ENCODE peak calls at places on chromosomes 16 and 17, in nine cellular contexts. One of them, this sample, is unnamed.

GRCh38 chr17:82353484-82353883 is 5.6 kb upstream of the TEX19 start:
- DNase-seq in neuronal stem cell: no peak
- DNase-seq in activated T-helper 9 cell treated with anti-CD3 and anti-CD28 coated beads, Interleukin-2, amount 50 U/mL, for 16 hours: no peak
- DNase-seq in activated T-helper 1 cell treated with anti-CD3 and anti-CD28 coated beads, Interleukin-2, amount 50 U/mL, for 16 hours: no peak
- DNase-seq in NCI-H774: peak; percentile 43
- DNase-seq in NCI-H2171 treated with DMSO at 0.1 percent for 48 hours: no peak
- DNase-seq in D341Med: no peak
- DNase-seq in cardiac fibroblast: no peak
- DNase-seq in type B pancreatic cell: no peak
- DNase-seq in this sample: no peak

GRCh38 chr17:59845595-59846390 is 47.0 kb downstream of the TUBD1 start:
- DNase-seq in neuronal stem cell: no peak
- DNase-seq in activated T-helper 9 cell treated with anti-CD3 and anti-CD28 coated beads, Interleukin-2, amount 50 U/mL, for 16 hours: peak; percentile 19
- DNase-seq in activated T-helper 1 cell treated with anti-CD3 and anti-CD28 coated beads, Interleukin-2, amount 50 U/mL, for 16 hours: no peak
- DNase-seq in NCI-H774: peak; percentile 98
- DNase-seq in NCI-H2171 treated with DMSO at 0.1 percent for 48 hours: peak; percentile 67
- DNase-seq in D341Med: peak; percentile 54
- DNase-seq in cardiac fibroblast: peak; percentile 78
- DNase-seq in type B pancreatic cell: no peak
- DNase-seq in this sample: peak; percentile 46

GRCh38 chr17:59737324-59737723 is 29.9 kb downstream of the VMP1 start:
- DNase-seq in neuronal stem cell: no peak
- DNase-seq in activated T-helper 9 cell treated with anti-CD3 and anti-CD28 coated beads, Interleukin-2, amount 50 U/mL, for 16 hours: no peak
- DNase-seq in activated T-helper 1 cell treated with anti-CD3 and anti-CD28 coated beads, Interleukin-2, amount 50 U/mL, for 16 hours: no peak
- DNase-seq in NCI-H774: no peak
- DNase-seq in NCI-H2171 treated with DMSO at 0.1 percent for 48 hours: no peak
- DNase-seq in D341Med: no peak
- DNase-seq in cardiac fibroblast: no peak
- DNase-seq in type B pancreatic cell: no peak
- DNase-seq in this sample: no peak

GRCh38 chr16:20221208-20221607 is 106.1 kb downstream of the GP2 start:
- DNase-seq in neuronal stem cell: no peak
- DNase-seq in activated T-helper 9 cell treated with anti-CD3 and anti-CD28 coated beads, Interleukin-2, amount 50 U/mL, for 16 hours: no peak
- DNase-seq in activated T-helper 1 cell treated with anti-CD3 and anti-CD28 coated beads, Interleukin-2, amount 50 U/mL, for 16 hours: no peak
- DNase-seq in NCI-H774: no peak
- DNase-seq in NCI-H2171 treated with DMSO at 0.1 percent for 48 hours: no peak
- DNase-seq in D341Med: no peak
- DNase-seq in cardiac fibroblast: no peak
- DNase-seq in type B pancreatic cell: no peak
- DNase-seq in this sample: no peak

GRCh38 chr17:14323522-14323981 is 22.7 kb downstream of the HS3ST3B1 start:
- DNase-seq in neuronal stem cell: no peak
- DNase-seq in activated T-helper 9 cell treated with anti-CD3 and anti-CD28 coated beads, Interleukin-2, amount 50 U/mL, for 16 hours: no peak
- DNase-seq in activated T-helper 1 cell treated with anti-CD3 and anti-CD28 coated beads, Interleukin-2, amount 50 U/mL, for 16 hours: no peak
- DNase-seq in NCI-H774: peak; percentile 43
- DNase-seq in NCI-H2171 treated with DMSO at 0.1 percent for 48 hours: no peak
- DNase-seq in D341Med: no peak
- DNase-seq in cardiac fibroblast: no peak
- DNase-seq in type B pancreatic cell: no peak
- DNase-seq in this sample: no peak

GRCh38 chr16:6132121-6132520 is 1034.5 kb upstream of the EEF2KMT start:
- DNase-seq in neuronal stem cell: no peak
- DNase-seq in activated T-helper 9 cell treated with anti-CD3 and anti-CD28 coated beads, Interleukin-2, amount 50 U/mL, for 16 hours: no peak
- DNase-seq in activated T-helper 1 cell treated with anti-CD3 and anti-CD28 coated beads, Interleukin-2, amount 50 U/mL, for 16 hours: no peak
- DNase-seq in NCI-H774: no peak
- DNase-seq in NCI-H2171 treated with DMSO at 0.1 percent for 48 hours: no peak
- DNase-seq in D341Med: peak; percentile 36
- DNase-seq in cardiac fibroblast: no peak
- DNase-seq in type B pancreatic cell: no peak
- DNase-seq in this sample: no peak

GRCh38 chr16:64880994-64881393 is 240.9 kb downstream of the CDH11 start:
- DNase-seq in neuronal stem cell: no peak
- DNase-seq in activated T-helper 9 cell treated with anti-CD3 and anti-CD28 coated beads, Interleukin-2, amount 50 U/mL, for 16 hours: no peak
- DNase-seq in activated T-helper 1 cell treated with anti-CD3 and anti-CD28 coated beads, Interleukin-2, amount 50 U/mL, for 16 hours: no peak
- DNase-seq in NCI-H774: no peak
- DNase-seq in NCI-H2171 treated with DMSO at 0.1 percent for 48 hours: no peak
- DNase-seq in D341Med: no peak
- DNase-seq in cardiac fibroblast: no peak
- DNase-seq in type B pancreatic cell: no peak
- DNase-seq in this sample: no peak

GRCh38 chr16:87318158-87318644 is 1.0 kb upstream of the C16orf95 start:
- DNase-seq in neuronal stem cell: no peak
- DNase-seq in activated T-helper 9 cell treated with anti-CD3 and anti-CD28 coated beads, Interleukin-2, amount 50 U/mL, for 16 hours: no peak
- DNase-seq in activated T-helper 1 cell treated with anti-CD3 and anti-CD28 coated beads, Interleukin-2, amount 50 U/mL, for 16 hours: no peak
- DNase-seq in NCI-H774: no peak
- DNase-seq in NCI-H2171 treated with DMSO at 0.1 percent for 48 hours: no peak
- DNase-seq in D341Med: no peak
- DNase-seq in cardiac fibroblast: peak; percentile 12
- DNase-seq in type B pancreatic cell: no peak
- DNase-seq in this sample: no peak

GRCh38 chr16:12507366-12507765 is 296.3 kb downstream of the CPPED1 start:
- DNase-seq in neuronal stem cell: no peak
- DNase-seq in activated T-helper 9 cell treated with anti-CD3 and anti-CD28 coated beads, Interleukin-2, amount 50 U/mL, for 16 hours: no peak
- DNase-seq in activated T-helper 1 cell treated with anti-CD3 and anti-CD28 coated beads, Interleukin-2, amount 50 U/mL, for 16 hours: no peak
- DNase-seq in NCI-H774: no peak
- DNase-seq in NCI-H2171 treated with DMSO at 0.1 percent for 48 hours: no peak
- DNase-seq in D341Med: no peak
- DNase-seq in cardiac fibroblast: no peak
- DNase-seq in type B pancreatic cell: no peak
- DNase-seq in this sample: no peak

GRCh38 chr16:56793504-56793903 is 63.6 kb downstream of the NUP93 start:
- DNase-seq in neuronal stem cell: no peak
- DNase-seq in activated T-helper 9 cell treated with anti-CD3 and anti-CD28 coated beads, Interleukin-2, amount 50 U/mL, for 16 hours: no peak
- DNase-seq in activated T-helper 1 cell treated with anti-CD3 and anti-CD28 coated beads, Interleukin-2, amount 50 U/mL, for 16 hours: no peak
- DNase-seq in NCI-H774: no peak
- DNase-seq in NCI-H2171 treated with DMSO at 0.1 percent for 48 hours: peak; percentile 10
- DNase-seq in D341Med: no peak
- DNase-seq in cardiac fibroblast: peak; percentile 69
- DNase-seq in type B pancreatic cell: no peak
- DNase-seq in this sample: no peak

GRCh38 chr17:45648642-45649041 is 135.5 kb upstream of the CRHR1 start:
- DNase-seq in neuronal stem cell: no peak
- DNase-seq in activated T-helper 9 cell treated with anti-CD3 and anti-CD28 coated beads, Interleukin-2, amount 50 U/mL, for 16 hours: no peak
- DNase-seq in activated T-helper 1 cell treated with anti-CD3 and anti-CD28 coated beads, Interleukin-2, amount 50 U/mL, for 16 hours: no peak
- DNase-seq in NCI-H774: no peak
- DNase-seq in NCI-H2171 treated with DMSO at 0.1 percent for 48 hours: no peak
- DNase-seq in D341Med: no peak
- DNase-seq in cardiac fibroblast: no peak
- DNase-seq in type B pancreatic cell: no peak
- DNase-seq in this sample: no peak

GRCh38 chr17:77286391-77286640 is 145.5 kb downstream of the SEC14L1 start:
- DNase-seq in neuronal stem cell: no peak
- DNase-seq in activated T-helper 9 cell treated with anti-CD3 and anti-CD28 coated beads, Interleukin-2, amount 50 U/mL, for 16 hours: no peak
- DNase-seq in activated T-helper 1 cell treated with anti-CD3 and anti-CD28 coated beads, Interleukin-2, amount 50 U/mL, for 16 hours: no peak
- DNase-seq in NCI-H774: no peak
- DNase-seq in NCI-H2171 treated with DMSO at 0.1 percent for 48 hours: no peak
- DNase-seq in D341Med: no peak
- DNase-seq in cardiac fibroblast: no peak
- DNase-seq in type B pancreatic cell: no peak
- DNase-seq in this sample: no peak

GRCh38 chr17:16944334-16945140 is 27.4 kb downstream of the TNFRSF13B start:
- DNase-seq in neuronal stem cell: no peak
- DNase-seq in activated T-helper 9 cell treated with anti-CD3 and anti-CD28 coated beads, Interleukin-2, amount 50 U/mL, for 16 hours: no peak
- DNase-seq in activated T-helper 1 cell treated with anti-CD3 and anti-CD28 coated beads, Interleukin-2, amount 50 U/mL, for 16 hours: no peak
- DNase-seq in NCI-H774: no peak
- DNase-seq in NCI-H2171 treated with DMSO at 0.1 percent for 48 hours: no peak
- DNase-seq in D341Med: no peak
- DNase-seq in cardiac fibroblast: no peak
- DNase-seq in type B pancreatic cell: no peak
- DNase-seq in this sample: no peak

GRCh38 chr17:10062757-10063385 is 135.5 kb downstream of the GAS7 start:
- DNase-seq in neuronal stem cell: no peak
- DNase-seq in activated T-helper 9 cell treated with anti-CD3 and anti-CD28 coated beads, Interleukin-2, amount 50 U/mL, for 16 hours: no peak
- DNase-seq in activated T-helper 1 cell treated with anti-CD3 and anti-CD28 coated beads, Interleukin-2, amount 50 U/mL, for 16 hours: no peak
- DNase-seq in NCI-H774: no peak
- DNase-seq in NCI-H2171 treated with DMSO at 0.1 percent for 48 hours: no peak
- DNase-seq in D341Med: no peak
- DNase-seq in cardiac fibroblast: no peak
- DNase-seq in type B pancreatic cell: no peak
- DNase-seq in this sample: no peak

GRCh38 chr16:62029947-62030346 is 6.3 kb downstream of the CDH8 start:
- DNase-seq in neuronal stem cell: no peak
- DNase-seq in activated T-helper 9 cell treated with anti-CD3 and anti-CD28 coated beads, Interleukin-2, amount 50 U/mL, for 16 hours: no peak
- DNase-seq in activated T-helper 1 cell treated with anti-CD3 and anti-CD28 coated beads, Interleukin-2, amount 50 U/mL, for 16 hours: no peak
- DNase-seq in NCI-H774: no peak
- DNase-seq in NCI-H2171 treated with DMSO at 0.1 percent for 48 hours: no peak
- DNase-seq in D341Med: no peak
- DNase-seq in cardiac fibroblast: no peak
- DNase-seq in type B pancreatic cell: no peak
- DNase-seq in this sample: no peak

GRCh38 chr16:31466381-31466841 is 5.5 kb upstream of the TGFB1I1 start:
- DNase-seq in neuronal stem cell: no peak
- DNase-seq in activated T-helper 9 cell treated with anti-CD3 and anti-CD28 coated beads, Interleukin-2, amount 50 U/mL, for 16 hours: no peak
- DNase-seq in activated T-helper 1 cell treated with anti-CD3 and anti-CD28 coated beads, Interleukin-2, amount 50 U/mL, for 16 hours: no peak
- DNase-seq in NCI-H774: no peak
- DNase-seq in NCI-H2171 treated with DMSO at 0.1 percent for 48 hours: no peak
- DNase-seq in D341Med: peak; percentile 6
- DNase-seq in cardiac fibroblast: no peak
- DNase-seq in type B pancreatic cell: no peak
- DNase-seq in this sample: no peak

GRCh38 chr16:14329727-14330363 is 258.7 kb downstream of the MRTFB start:
- DNase-seq in neuronal stem cell: no peak
- DNase-seq in activated T-helper 9 cell treated with anti-CD3 and anti-CD28 coated beads, Interleukin-2, amount 50 U/mL, for 16 hours: no peak
- DNase-seq in activated T-helper 1 cell treated with anti-CD3 and anti-CD28 coated beads, Interleukin-2, amount 50 U/mL, for 16 hours: no peak
- DNase-seq in NCI-H774: no peak
- DNase-seq in NCI-H2171 treated with DMSO at 0.1 percent for 48 hours: peak; percentile 47
- DNase-seq in D341Med: no peak
- DNase-seq in cardiac fibroblast: no peak
- DNase-seq in type B pancreatic cell: no peak
- DNase-seq in this sample: no peak

GRCh38 chr17:76497979-76498885 is 3.0 kb downstream of the RHBDF2 start:
- DNase-seq in neuronal stem cell: no peak
- DNase-seq in activated T-helper 9 cell treated with anti-CD3 and anti-CD28 coated beads, Interleukin-2, amount 50 U/mL, for 16 hours: no peak
- DNase-seq in activated T-helper 1 cell treated with anti-CD3 and anti-CD28 coated beads, Interleukin-2, amount 50 U/mL, for 16 hours: no peak
- DNase-seq in NCI-H774: peak; percentile 52
- DNase-seq in NCI-H2171 treated with DMSO at 0.1 percent for 48 hours: peak; percentile 99
- DNase-seq in D341Med: peak; percentile 95
- DNase-seq in cardiac fibroblast: peak; percentile 87
- DNase-seq in type B pancreatic cell: no peak
- DNase-seq in this sample: no peak

GRCh38 chr16:59046335-59046734 is 312.2 kb upstream of the GOT2 start:
- DNase-seq in neuronal stem cell: no peak
- DNase-seq in activated T-helper 9 cell treated with anti-CD3 and anti-CD28 coated beads, Interleukin-2, amount 50 U/mL, for 16 hours: no peak
- DNase-seq in activated T-helper 1 cell treated with anti-CD3 and anti-CD28 coated beads, Interleukin-2, amount 50 U/mL, for 16 hours: no peak
- DNase-seq in NCI-H774: no peak
- DNase-seq in NCI-H2171 treated with DMSO at 0.1 percent for 48 hours: no peak
- DNase-seq in D341Med: no peak
- DNase-seq in cardiac fibroblast: no peak
- DNase-seq in type B pancreatic cell: no peak
- DNase-seq in this sample: no peak

GRCh38 chr16:10266809-10267208 is 84.6 kb upstream of the GRIN2A start:
- DNase-seq in neuronal stem cell: no peak
- DNase-seq in activated T-helper 9 cell treated with anti-CD3 and anti-CD28 coated beads, Interleukin-2, amount 50 U/mL, for 16 hours: no peak
- DNase-seq in activated T-helper 1 cell treated with anti-CD3 and anti-CD28 coated beads, Interleukin-2, amount 50 U/mL, for 16 hours: no peak
- DNase-seq in NCI-H774: no peak
- DNase-seq in NCI-H2171 treated with DMSO at 0.1 percent for 48 hours: no peak
- DNase-seq in D341Med: no peak
- DNase-seq in cardiac fibroblast: no peak
- DNase-seq in type B pancreatic cell: no peak
- DNase-seq in this sample: no peak

This sample was measured in activated CD4-positive, alpha-beta T cell treated with anti-CD3 and anti-CD28 coated beads, Interleukin-2, amount 50 U/mL, for 4 hours.